ENCODE peak calls at places on chromosomes 11 and 22, in seven cellular contexts. J, N, B, X, L, U and F are unnamed samples.

GRCh38 chr11:14506532-14506931 is 6.9 kb upstream of the COPB1 start:
- DNase-seq in J (no peak), N (no peak), B (no peak), X (no peak), L (no peak), U (no peak), F (no peak)

GRCh38 chr22:46447906-46448669 is 89.3 kb downstream of the CELSR1 start:
- DNase-seq in J (no peak), N (no peak), B (no peak), X (no peak), L (no peak), U (no peak), F (no peak)

GRCh38 chr11:23406131-23406819 is 546.0 kb upstream of the CCDC179 start:
- DNase-seq in J (peak), N (no peak), B (no peak), X (no peak), L (no peak), U (no peak), F (no peak)

GRCh38 chr11:131154329-131154728 is 216.1 kb upstream of the NTM start:
- DNase-seq in J (no peak), N (no peak), B (no peak), X (no peak), L (no peak), U (no peak), F (no peak)

GRCh38 chr11:69339916-69340565 is 46.1 kb downstream of the MYEOV start:
- DNase-seq in J (peak), N (no peak), B (peak), X (no peak), L (no peak), U (peak), F (no peak)

GRCh38 chr11:32168924-32169323 is 78.0 kb downstream of the RCN1 start:
- DNase-seq in J (no peak), N (no peak), B (no peak), X (no peak), L (no peak), U (no peak), F (no peak)

GRCh38 chr22:25282671-25283561 is 63.5 kb downstream of the CRYBB2 start:
- DNase-seq in J (peak), N (no peak), B (no peak), X (no peak), L (no peak), U (no peak), F (no peak)

GRCh38 chr22:48563966-48564330 is 1263.7 kb downstream of the BRD1 start:
- DNase-seq in J (no peak), N (no peak), B (no peak), X (no peak), L (no peak), U (no peak), F (no peak)

GRCh38 chr22:38831166-38831945 is 12.5 kb downstream of the NPTXR start:
- DNase-seq in J (peak), N (peak), B (no peak), X (no peak), L (no peak), U (no peak), F (no peak)

GRCh38 chr11:81005595-81005994 is 1564.8 kb upstream of the TENM4 start:
- DNase-seq in J (no peak), N (peak), B (no peak), X (no peak), L (no peak), U (no peak), F (no peak)

GRCh38 chr22:48806227-48806781 is 1021.4 kb downstream of the BRD1 start:
- DNase-seq in J (peak), N (no peak), B (no peak), X (no peak), L (no peak), U (no peak), F (no peak)

GRCh38 chr22:36296690-36297089 is 43.8 kb downstream of the APOL1 start:
- DNase-seq in J (no peak), N (no peak), B (no peak), X (no peak), L (no peak), U (no peak), F (no peak)

GRCh38 chr22:39546889-39547586 is 14.5 kb upstream of the RPS19BP1 start:
- DNase-seq in J (no peak), N (peak), B (no peak), X (no peak), L (no peak), U (no peak), F (no peak)